ENCODE peak calls at places on chromosome 12, in ten cellular contexts. F, H, I, R, G, D, M, Y, N and E are unnamed samples.

GRCh38 chr12:117380083-117380482 is 18.7 kb upstream of the NOS1 start:
- DNase-seq in F (no peak), H (no peak), I (no peak), R (no peak), G (no peak), D (no peak), M (no peak), Y (no peak), N (no peak), E (no peak)

GRCh38 chr12:32644455-32644854 is 34.6 kb upstream of the DNM1L start:
- DNase-seq in F (no peak), H (no peak), I (no peak), R (no peak), G (no peak), D (no peak), M (no peak), Y (no peak), N (no peak), E (no peak)

GRCh38 chr12:29574500-29574899 is 77.0 kb upstream of the OVCH1 start:
- DNase-seq in F (no peak), H (no peak), I (no peak), R (no peak), G (no peak), D (no peak), M (no peak), Y (no peak), N (no peak), E (no peak)

GRCh38 chr12:59734371-59734770 is 138.5 kb downstream of the SLC16A7 start:
- DNase-seq in F (no peak), H (no peak), I (peak), R (no peak), G (no peak), D (no peak), M (no peak), Y (no peak), N (no peak), E (no peak)

GRCh38 chr12:17588968-17589367 is 501.0 kb downstream of the RERGL start:
- DNase-seq in F (no peak), H (no peak), I (no peak), R (no peak), G (peak), D (no peak), M (no peak), Y (no peak), N (no peak), E (peak)

GRCh38 chr12:65892905-65893304 is 68.6 kb downstream of the HMGA2 start:
- DNase-seq in F (peak), H (no peak), I (no peak), R (no peak), G (no peak), D (no peak), M (no peak), Y (no peak), N (no peak), E (no peak)

GRCh38 chr12:128055567-128055966 is 211.4 kb upstream of the TMEM132C start:
- DNase-seq in F (no peak), H (no peak), I (no peak), R (no peak), G (no peak), D (no peak), M (no peak), Y (no peak), N (no peak), E (no peak)

GRCh38 chr12:19068137-19068536 is 61.4 kb upstream of the PLEKHA5 start:
- DNase-seq in F (no peak), H (no peak), I (no peak), R (no peak), G (no peak), D (no peak), M (no peak), Y (no peak), N (no peak), E (no peak)

GRCh38 chr12:70691018-70691672 is 53.9 kb upstream of the PTPRB start:
- DNase-seq in F (peak), H (no peak), I (no peak), R (no peak), G (no peak), D (no peak), M (no peak), Y (no peak), N (no peak), E (no peak)

GRCh38 chr12:125435871-125436270 is 370.6 kb downstream of the AACS start:
- DNase-seq in F (no peak), H (no peak), I (no peak), R (no peak), G (no peak), D (no peak), M (no peak), Y (no peak), N (no peak), E (no peak)

GRCh38 chr12:79183003-79183402 is 318.4 kb downstream of the SYT1 start:
- DNase-seq in F (peak), H (no peak), I (no peak), R (no peak), G (no peak), D (no peak), M (no peak), Y (no peak), N (no peak), E (no peak)

GRCh38 chr12:13198921-13199320 is 2.4 kb downstream of the EMP1 start:
- DNase-seq in F (peak), H (no peak), I (no peak), R (no peak), G (no peak), D (no peak), M (peak), Y (no peak), N (no peak), E (no peak)

GRCh38 chr12:40444174-40444573 is 219.4 kb downstream of the LRRK2 start:
- DNase-seq in F (no peak), H (no peak), I (no peak), R (no peak), G (no peak), D (no peak), M (no peak), Y (no peak), N (no peak), E (no peak)

GRCh38 chr12:48831257-48831656 is 13.0 kb downstream of the CACNB3 start:
- DNase-seq in F (no peak), H (no peak), I (no peak), R (no peak), G (no peak), D (no peak), M (no peak), Y (no peak), N (no peak), E (no peak)

GRCh38 chr12:120971299-120972180 is 6.8 kb upstream of the HNF1A start:
- DNase-seq in F (peak), H (no peak), I (no peak), R (no peak), G (peak), D (no peak), M (peak), Y (no peak), N (no peak), E (no peak)

GRCh38 chr12:24838531-24838950 is 110.4 kb downstream of the BCAT1 start:
- DNase-seq in F (peak), H (no peak), I (no peak), R (no peak), G (no peak), D (peak), M (peak), Y (peak), N (peak), E (no peak)

GRCh38 chr12:94150483-94151225 is 2.3 kb downstream of the PLXNC1 start:
- DNase-seq in F (no peak), H (no peak), I (peak), R (peak), G (no peak), D (peak), M (no peak), Y (no peak), N (no peak), E (peak)

GRCh38 chr12:124174949-124175348 is 119.9 kb upstream of the RFLNA start:
- DNase-seq in F (no peak), H (no peak), I (no peak), R (no peak), G (no peak), D (no peak), M (no peak), Y (no peak), N (no peak), E (no peak)

DNA sequence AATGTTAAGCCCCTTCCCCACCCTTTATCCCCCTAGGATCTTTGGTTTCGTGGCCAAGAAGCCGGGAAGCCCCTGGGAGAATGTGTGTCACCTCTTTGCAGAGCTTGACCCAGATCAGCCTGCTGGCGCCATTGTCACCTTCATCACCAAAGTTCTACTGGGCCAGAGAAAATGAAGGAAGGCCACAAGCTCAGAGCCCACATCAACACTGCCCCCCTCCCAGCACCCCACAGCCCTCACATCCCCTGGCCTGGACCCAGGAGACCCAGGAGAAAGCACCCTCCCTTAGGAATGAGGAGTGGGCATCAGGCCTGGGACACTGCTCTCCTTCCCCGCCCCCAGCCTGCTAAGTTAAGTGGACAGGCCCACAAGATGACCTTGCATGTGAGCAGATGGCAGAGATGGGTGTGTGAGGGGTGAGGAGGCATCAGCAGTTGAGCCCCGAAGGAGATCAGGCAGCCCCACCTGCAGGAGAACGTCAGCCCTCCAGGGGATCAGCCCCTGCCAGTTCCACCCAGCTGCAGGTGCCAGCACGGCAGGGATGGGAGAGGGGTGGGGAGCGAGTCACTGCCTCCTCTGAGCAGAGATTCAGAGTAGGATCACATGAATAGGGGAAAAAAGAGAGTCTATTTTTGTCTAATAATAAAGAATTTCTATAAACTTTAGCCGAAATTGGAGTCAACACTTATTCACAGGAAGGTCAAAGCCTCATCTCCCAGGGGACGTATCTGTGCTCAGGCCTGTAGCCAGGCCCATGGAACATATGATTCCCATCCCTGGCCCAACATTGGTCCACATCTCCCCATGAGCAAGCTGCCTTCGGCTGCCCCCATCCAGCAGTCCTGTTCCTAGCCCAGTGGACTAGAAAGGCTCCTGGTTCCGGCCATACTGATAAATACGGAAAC is 14.1 kb downstream of the TNS2 start:
- DNase-seq in F (peak), H (no peak), I (no peak), R (peak), G (no peak), D (peak), M (peak), Y (peak), N (peak), E (peak)
- TF ChIP-seq CTCF in F (no peak), H (no peak), I (no peak), R (peak), G (no peak), D (no peak), M (no peak), Y (no peak), N (no peak), E (no peak)

GRCh38 chr12:107807471-107808150 is 33.1 kb downstream of the ASCL4 start:
- DNase-seq in F (no peak), H (no peak), I (no peak), R (no peak), G (no peak), D (no peak), M (no peak), Y (no peak), N (no peak), E (no peak)
- H3K27ac ChIP-seq in F (no peak), H (no peak), I (no peak), R (no peak), G (no peak), D (no peak), M (no peak), Y (no peak), N (no peak), E (no peak)

DNA sequence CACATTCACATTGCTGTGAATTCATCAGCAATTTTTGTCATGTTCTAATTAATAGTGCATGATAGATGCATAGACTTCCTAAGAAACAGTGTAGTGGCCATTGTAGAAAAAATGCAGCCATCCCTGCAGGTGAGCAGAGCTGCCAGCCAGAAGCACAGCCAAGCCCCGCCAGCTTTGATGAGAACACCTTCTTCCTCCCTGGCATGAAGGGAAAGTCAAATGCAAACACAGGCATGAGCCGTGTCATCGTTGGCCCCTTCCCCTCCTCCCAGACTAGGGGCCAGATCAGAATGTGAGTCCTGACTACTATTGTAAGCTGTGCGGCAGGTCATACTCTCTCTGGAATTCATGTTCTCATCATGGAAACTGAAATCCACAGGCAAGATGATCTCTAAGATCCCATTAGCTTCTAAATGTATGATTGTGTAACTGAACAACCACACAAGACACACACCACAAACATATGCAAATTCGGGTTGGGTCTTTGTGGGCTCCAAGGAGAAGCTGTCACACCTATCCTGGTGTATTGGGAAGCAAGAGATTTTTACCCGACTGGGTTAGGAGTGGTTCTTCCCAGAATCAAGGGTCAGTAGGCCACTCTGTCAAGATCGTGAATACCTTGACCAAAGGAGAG is 2.8 kb upstream of the AQP2 start:
- DNase-seq in F (no peak), H (peak), I (no peak), R (peak), G (no peak), D (no peak), M (no peak), Y (no peak), N (no peak), E (no peak)
- TF ChIP-seq POLR2A in F (no peak), H (no peak), I (no peak), R (no peak), G (no peak), D (no peak), M (no peak), Y (no peak), N (no peak), E (no peak)

DNA sequence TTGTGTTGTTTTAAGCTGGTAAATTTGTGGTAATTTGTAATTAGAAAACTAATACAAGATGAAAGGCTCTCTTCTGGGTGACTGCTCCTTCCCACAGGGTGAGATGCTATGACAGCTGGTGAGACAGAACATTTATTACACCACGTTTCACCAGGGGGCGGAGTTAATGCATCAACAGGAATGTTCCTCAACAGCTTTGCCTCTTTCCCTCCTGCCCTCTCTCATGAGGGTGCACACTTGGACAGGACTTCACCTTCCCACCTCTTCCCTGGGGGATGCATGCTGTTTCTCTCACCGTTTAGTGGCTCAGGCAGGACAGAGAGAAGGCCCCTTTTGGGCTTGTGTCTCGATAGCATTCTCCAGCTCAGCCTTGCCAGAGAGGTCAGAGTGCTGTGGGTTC is 13.4 kb upstream of the PPP1R1A start:
- DNase-seq in F (no peak), H (no peak), I (no peak), R (no peak), G (no peak), D (no peak), M (no peak), Y (no peak), N (no peak), E (no peak)
- TF ChIP-seq CTCF in F (no peak), H (no peak), I (no peak), R (no peak), G (no peak), D (no peak), M (no peak), Y (no peak), N (no peak), E (no peak)

GRCh38 chr12:56645201-56645716 is 525 bp downstream of the ATP5F1B start:
- DNase-seq in F (no peak), H (no peak), I (peak), R (peak), G (no peak), D (peak), M (no peak), Y (no peak), N (peak), E (no peak)

GRCh38 chr12:56645717-56646446 is at the start of gene ATP5F1B:
- DNase-seq in F (peak), H (peak), I (peak), R (peak), G (peak), D (peak), M (peak), Y (peak), N (peak), E (peak)

DNA sequence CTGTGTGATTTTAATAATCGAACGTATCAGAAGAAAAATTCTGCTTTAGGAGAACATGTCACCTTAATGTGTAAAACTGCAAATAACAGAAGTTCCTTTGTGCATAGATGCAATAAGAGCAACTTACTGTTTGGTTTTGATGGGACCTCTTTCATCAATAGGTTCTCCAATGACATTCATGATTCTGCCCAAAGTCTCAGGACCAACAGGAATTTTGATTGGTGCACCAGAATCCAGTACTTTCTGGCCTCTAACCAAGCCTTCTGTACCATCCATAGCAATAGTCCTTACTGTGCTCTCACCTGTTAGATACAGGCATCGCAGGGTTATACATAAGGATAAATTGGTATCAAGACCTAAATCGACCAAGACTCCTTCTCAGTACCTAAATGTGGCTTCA is 1.1 kb downstream of the ATP5F1B start:
- DNase-seq in F (no peak), H (no peak), I (no peak), R (no peak), G (no peak), D (no peak), M (no peak), Y (no peak), N (no peak), E (no peak)
- H3K27ac ChIP-seq in F (no peak), H (peak), I (no peak), R (no peak), G (peak), D (peak), M (peak), Y (peak), N (peak), E (peak)

GRCh38 chr12:56158926-56159461 is 835 bp downstream of the MYL6 start:
- DNase-seq in F (peak), H (peak), I (no peak), R (peak), G (no peak), D (peak), M (peak), Y (peak), N (peak), E (peak)
- TF ChIP-seq POLR2A in F (no peak), H (peak), I (peak), R (no peak), G (no peak), D (peak), M (peak), Y (no peak), N (peak), E (no peak)